ENCODE peak calls at places on chromosomes 16 and 17, in six cellular contexts. S, P, U, O, R and G are unnamed samples.

GRCh38 chr17:30950669-30951399 is 20.0 kb upstream of the RNF135 start:
- DNase-seq in P (peak; percentile 62), O (no peak), S (peak; percentile 44), R (peak; percentile 46), U (no peak), G (peak; percentile 37)

GRCh38 chr16:67445441-67445912 is 14.6 kb downstream of the HSD11B2 start:
- DNase-seq in S (no peak), O (no peak), R (no peak), U (no peak), P (peak; percentile 59), G (peak; percentile 78)

GRCh38 chr17:9363440-9364350 is 211.9 kb downstream of the STX8 start:
- DNase-seq in R (peak; percentile 50), P (no peak), U (no peak), S (peak; percentile 81), O (no peak), G (no peak)

GRCh38 chr17:46154151-46154816 is 38.9 kb downstream of the KANSL1 start:
- DNase-seq in S (peak; percentile 59), R (peak; percentile 63), U (no peak), P (no peak), O (no peak), G (no peak)

GRCh38 chr17:21295036-21295952 is 10.8 kb downstream of the MAP2K3 start:
- DNase-seq in O (no peak), S (no peak), R (no peak), P (no peak), U (no peak), G (no peak)

GRCh38 chr17:49545811-49546545 is 29.7 kb upstream of the NXPH3 start:
- DNase-seq in R (no peak), O (no peak), S (no peak), U (no peak), P (no peak), G (no peak)

GRCh38 chr17:27403480-27404005 is 52.7 kb upstream of the KSR1 start:
- DNase-seq in P (no peak), U (no peak), R (no peak), S (no peak), O (no peak), G (no peak)

GRCh38 chr17:75498019-75498725 is 17.2 kb downstream of the CASKIN2 start:
- DNase-seq in P (no peak), R (no peak), O (no peak), S (no peak), U (no peak), G (no peak)

GRCh38 chr16:56589141-56590039 is at the start of gene MT3:
- DNase-seq in U (peak; percentile 85), R (peak; percentile 19), O (no peak), P (peak; percentile 58), S (no peak), G (no peak)

GRCh38 chr17:56292010-56292409 is 138.7 kb downstream of the ANKFN1 start:
- DNase-seq in O (no peak), P (no peak), S (peak; percentile 74), U (no peak), R (peak; percentile 50), G (no peak)

GRCh38 chr16:30186782-30187555 is 3.6 kb downstream of the CORO1A start:
- DNase-seq in U (peak; percentile 74), P (peak; percentile 68), R (peak; percentile 55), S (no peak), O (peak; percentile 37), G (peak; percentile 47)

GRCh38 chr17:40177275-40177874 is at the start of gene RAPGEFL1:
- DNase-seq in R (no peak), S (peak; percentile 30), O (peak; percentile 82), U (peak; percentile 91), P (peak; percentile 76), G (peak; percentile 75)

GRCh38 chr17:77287432-77288068 is 146.8 kb downstream of the SEC14L1 start:
- DNase-seq in S (peak; percentile 95), P (peak; percentile 81), O (no peak), U (peak; percentile 69), R (peak; percentile 98), G (no peak)

GRCh38 chr16:83682858-83683235 is 124.9 kb upstream of the HSBP1 start:
- DNase-seq in O (no peak), U (no peak), R (no peak), P (no peak), S (no peak), G (no peak)

GRCh38 chr16:19118938-19119431 is 5.2 kb downstream of the ITPRIPL2 start:
- DNase-seq in P (peak; percentile 55), U (no peak), R (peak; percentile 76), O (no peak), S (peak; percentile 93), G (peak; percentile 78)

GRCh38 chr17:82370471-82371332 is 863 bp upstream of the UTS2R start:
- DNase-seq in U (no peak), S (no peak), O (no peak), P (no peak), R (peak; percentile 8), G (no peak)

GRCh38 chr16:72763927-72764628 is 283.9 kb downstream of the ZFHX3 start:
- DNase-seq in P (no peak), R (no peak), O (no peak), S (no peak), U (peak; percentile 15), G (no peak)

DNA sequence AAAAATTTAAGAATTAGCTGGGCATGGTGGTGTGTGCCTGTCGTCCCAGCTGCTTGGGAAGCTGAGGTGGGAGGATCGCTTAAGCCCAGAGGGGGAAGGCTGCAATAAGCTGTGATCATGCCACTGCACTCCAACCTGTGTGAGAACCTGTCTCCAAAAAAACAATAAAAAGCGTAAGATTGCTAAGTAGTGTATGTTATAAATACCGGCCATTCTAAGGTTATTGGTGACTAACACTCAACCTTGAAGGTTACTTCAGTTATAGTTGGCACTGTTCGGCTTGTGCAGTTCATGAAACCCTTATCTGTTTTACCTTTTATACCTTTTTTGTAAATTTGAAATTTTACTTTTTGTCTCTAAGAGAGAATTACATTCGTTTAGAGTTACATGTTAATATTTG is 44.0 kb downstream of the PAFAH1B1 start:
- DNase-seq in P (no peak), O (no peak), U (no peak), R (no peak), S (no peak), G (no peak)
- H3K4me3 ChIP-seq in P (no peak overlapping the region), O (no peak overlapping the region), U (no peak overlapping the region), R (no peak overlapping the region), S (no peak overlapping the region), G (no peak overlapping the region)

DNA sequence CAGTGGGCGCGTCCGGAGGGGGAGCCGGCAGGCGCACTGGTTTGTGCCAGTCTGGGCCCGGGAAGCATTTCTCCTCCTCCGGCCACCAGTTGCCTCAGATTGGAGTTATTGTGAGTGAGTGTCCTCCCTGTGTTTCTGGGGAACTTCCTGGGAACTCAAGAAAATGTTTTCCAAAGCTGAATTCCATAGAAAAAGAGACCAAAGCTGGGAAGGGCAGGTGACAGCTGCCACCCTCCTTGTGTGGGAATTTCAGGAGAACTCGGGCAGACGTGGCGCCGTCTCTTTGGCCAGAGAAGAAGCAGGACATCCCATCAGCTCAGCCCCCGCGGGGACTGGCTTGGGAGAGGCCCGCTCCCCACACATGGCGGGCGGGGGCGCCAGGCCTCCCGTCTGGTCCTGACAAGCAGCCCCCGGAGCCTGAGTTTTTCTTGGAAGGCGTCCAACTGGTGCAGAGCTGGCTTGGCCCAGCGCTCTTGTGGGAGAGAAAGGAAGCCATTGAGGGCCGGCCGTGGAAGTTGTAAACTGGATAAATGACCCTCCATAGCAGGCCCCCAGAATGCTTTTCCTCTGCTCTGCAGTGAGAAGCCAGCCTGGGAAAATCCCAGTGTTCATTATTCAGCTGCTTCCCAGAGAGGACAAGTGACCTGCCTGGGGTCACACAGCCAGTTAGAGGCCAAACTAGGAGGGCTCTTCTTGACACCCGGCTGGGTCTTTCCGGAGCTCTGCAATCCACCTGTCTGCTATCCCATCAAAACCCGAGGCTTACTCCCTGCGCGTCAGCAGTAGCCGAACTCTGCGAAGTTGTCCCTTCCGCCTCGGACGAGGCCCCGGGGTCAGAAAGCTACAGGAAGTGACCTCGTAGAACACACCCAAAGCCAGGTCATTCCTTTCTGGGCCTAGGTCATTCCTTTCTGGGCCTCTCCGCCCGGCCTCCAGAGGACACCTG is 39.2 kb upstream of the GSE1 start:
- DNase-seq in P (peak; percentile 47), S (peak; percentile 70), U (no peak), R (no peak), O (no peak), G (peak; percentile 78)
- H3K36me3 ChIP-seq in P (no peaks in the 10 kb centered on the region), S (no peaks in the 10 kb centered on the region), U (no peaks in the 10 kb centered on the region), R (no peaks in the 10 kb centered on the region), O (no peaks in the 10 kb centered on the region), G (no peaks in the 10 kb centered on the region)

GRCh38 chr17:58312021-58312630 is 16.5 kb downstream of the TSPOAP1 start:
- DNase-seq in U (no peak), R (no peak), O (no peak), P (peak; percentile 13), S (no peak), G (no peak)

GRCh38 chr17:58314706-58315015 is 13.9 kb downstream of the TSPOAP1 start:
- DNase-seq in S (no peak), O (no peak), R (no peak), P (no peak), U (no peak), G (no peak)

GRCh38 chr17:58311429-58311894 is 17.1 kb downstream of the TSPOAP1 start:
- DNase-seq in R (no peak), U (no peak), P (no peak), O (no peak), S (no peak), G (no peak)

GRCh38 chr17:58313815-58314705 is 14.5 kb downstream of the TSPOAP1 start:
- DNase-seq in R (no peak), P (no peak), S (no peak), O (no peak), U (no peak), G (no peak)

DNA sequence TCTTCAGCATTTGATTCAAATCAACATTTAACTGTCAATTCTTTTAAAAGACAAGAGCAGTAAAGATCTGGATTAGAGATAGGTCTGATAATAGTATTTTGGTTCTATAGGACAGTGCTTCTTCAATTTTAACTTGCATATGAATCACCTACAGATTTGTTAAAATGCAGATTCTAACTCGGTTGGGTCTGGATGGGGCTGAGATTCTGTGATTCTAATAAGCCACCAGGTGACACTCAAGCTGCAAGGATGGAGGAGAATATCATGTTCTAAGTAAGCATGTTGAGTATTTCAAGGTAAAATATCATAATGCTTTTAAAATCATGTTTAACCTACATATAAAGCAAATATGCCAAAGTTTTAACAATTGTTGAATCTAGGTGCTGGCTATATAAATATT is 15.8 kb downstream of the TSPOAP1 start:
- DNase-seq in R (peak; percentile 22), U (no peak), O (no peak), P (no peak), S (no peak), G (no peak)
- H3K27me3 ChIP-seq in R (no peaks in the 10 kb centered on the region), U (no peaks in the 10 kb centered on the region), O (no peaks in the 10 kb centered on the region), P (no peaks in the 10 kb centered on the region), S (no peaks in the 10 kb centered on the region), G (no peaks in the 10 kb centered on the region)

GRCh38 chr16:86772671-86773338 is 194.5 kb downstream of the FOXL1 start:
- DNase-seq in P (no peak), O (no peak), S (peak; percentile 95), U (peak; percentile 85), R (peak; percentile 4), G (no peak)
- H3K4me3 ChIP-seq in P (no peak overlapping the region), O (no peak overlapping the region), S (no peak overlapping the region), U (no peak overlapping the region), R (no peak overlapping the region), G (no peak overlapping the region)